ENCODE peak calls at places on chromosomes 1 and 21, in five cellular contexts. One of them, this sample, is unnamed.

GRCh38 chr1:225700164-225700740 is 47.3 kb upstream of the ENAH start:
- DNase-seq in kidney tubule cell: peak
- DNase-seq in transverse colon: no peak
- DNase-seq in T-helper 17 cell: no peak
- DNase-seq in amniotic stem cell: peak
- DNase-seq in this sample: peak

GRCh38 chr21:44414291-44415072 is 40.8 kb upstream of the LRRC3 start:
- DNase-seq in kidney tubule cell: no peak
- DNase-seq in transverse colon: no peak
- DNase-seq in T-helper 17 cell: no peak
- DNase-seq in amniotic stem cell: no peak
- DNase-seq in this sample: no peak

GRCh38 chr1:8217011-8217711 is 100.8 kb upstream of the SLC45A1 start:
- DNase-seq in kidney tubule cell: peak
- DNase-seq in transverse colon: peak
- DNase-seq in T-helper 17 cell: no peak
- DNase-seq in amniotic stem cell: no peak
- DNase-seq in this sample: no peak

GRCh38 chr21:44965251-44966022 is 25.6 kb downstream of the SLX9 start:
- DNase-seq in kidney tubule cell: no peak
- DNase-seq in transverse colon: no peak
- DNase-seq in T-helper 17 cell: no peak
- DNase-seq in amniotic stem cell: no peak
- DNase-seq in this sample: peak

GRCh38 chr1:1621682-1622577 is 6.6 kb downstream of the MIB2 start:
- DNase-seq in kidney tubule cell: no peak
- DNase-seq in transverse colon: no peak
- DNase-seq in T-helper 17 cell: no peak
- DNase-seq in amniotic stem cell: no peak
- DNase-seq in this sample: no peak

GRCh38 chr1:16032388-16033100 is 10.7 kb downstream of the CLCNKA start:
- DNase-seq in kidney tubule cell: peak
- DNase-seq in transverse colon: peak
- DNase-seq in T-helper 17 cell: no peak
- DNase-seq in amniotic stem cell: peak
- DNase-seq in this sample: peak

GRCh38 chr21:41662161-41662560 is 104.7 kb downstream of the RIPK4 start:
- DNase-seq in kidney tubule cell: no peak
- DNase-seq in transverse colon: no peak
- DNase-seq in T-helper 17 cell: no peak
- DNase-seq in amniotic stem cell: no peak
- DNase-seq in this sample: no peak

GRCh38 chr1:21574464-21575151 is 65.4 kb downstream of the ALPL start:
- DNase-seq in kidney tubule cell: no peak
- DNase-seq in transverse colon: no peak
- DNase-seq in T-helper 17 cell: no peak
- DNase-seq in amniotic stem cell: no peak
- DNase-seq in this sample: peak

GRCh38 chr1:206784471-206784903 is 12.2 kb upstream of the IL10 start:
- DNase-seq in kidney tubule cell: no peak
- DNase-seq in transverse colon: peak
- DNase-seq in T-helper 17 cell: no peak
- DNase-seq in amniotic stem cell: no peak
- DNase-seq in this sample: no peak

GRCh38 chr1:179876289-179876715 is 1.3 kb downstream of the TOR1AIP2 start:
- DNase-seq in kidney tubule cell: peak
- DNase-seq in transverse colon: peak
- DNase-seq in T-helper 17 cell: no peak
- DNase-seq in amniotic stem cell: no peak
- DNase-seq in this sample: no peak

GRCh38 chr1:1421147-1421906 is at the start of gene ANKRD65:
- DNase-seq in kidney tubule cell: no peak
- DNase-seq in transverse colon: no peak
- DNase-seq in T-helper 17 cell: no peak
- DNase-seq in amniotic stem cell: no peak
- DNase-seq in this sample: no peak

GRCh38 chr1:162003061-162003824 is 20.4 kb downstream of the OLFML2B start:
- DNase-seq in kidney tubule cell: peak
- DNase-seq in transverse colon: no peak
- DNase-seq in T-helper 17 cell: no peak
- DNase-seq in amniotic stem cell: peak
- DNase-seq in this sample: peak

GRCh38 chr1:185556551-185556950 is 177.6 kb upstream of the HMCN1 start:
- DNase-seq in kidney tubule cell: no peak
- DNase-seq in transverse colon: no peak
- DNase-seq in T-helper 17 cell: no peak
- DNase-seq in amniotic stem cell: no peak
- DNase-seq in this sample: no peak

GRCh38 chr1:43719063-43719462 is 11.7 kb downstream of the ST3GAL3 start:
- DNase-seq in kidney tubule cell: no peak
- DNase-seq in transverse colon: no peak
- DNase-seq in T-helper 17 cell: no peak
- DNase-seq in amniotic stem cell: no peak
- DNase-seq in this sample: no peak